ENCODE peak calls at places on chromosomes 16 and 17, in seven cellular contexts. One of them, this sample, is unnamed. For H3K4me1 and H3K9me3, the result is how much of the 10 kb centered on the place peaks cover.

GRCh38 chr16:1208239-1208830 is 16.7 kb downstream of the TPSG1 start:
- DNase-seq in upper lobe of right lung: no peak
- DNase-seq in PC-9: no peak
- DNase-seq in prostate gland: no peak
- DNase-seq in CD8-positive, alpha-beta T cell: no peak
- DNase-seq in upper lobe of left lung: no peak
- DNase-seq in IMR-90: no peak
- DNase-seq in this sample: no peak

GRCh38 chr17:63178530-63178929 is 212.5 kb downstream of the TANC2 start:
- DNase-seq in prostate gland: no peak
- DNase-seq in upper lobe of left lung: no peak
- DNase-seq in CD8-positive, alpha-beta T cell: no peak
- DNase-seq in upper lobe of right lung: no peak
- DNase-seq in IMR-90: peak
- DNase-seq in PC-9: no peak
- DNase-seq in this sample: no peak

GRCh38 chr16:52997922-52998321 is 54.8 kb downstream of the CHD9NB start:
- DNase-seq in upper lobe of right lung: no peak
- DNase-seq in PC-9: no peak
- DNase-seq in upper lobe of left lung: no peak
- DNase-seq in prostate gland: no peak
- DNase-seq in IMR-90: no peak
- DNase-seq in CD8-positive, alpha-beta T cell: no peak
- DNase-seq in this sample: no peak

GRCh38 chr17:1055751-1056645 is 59.1 kb downstream of the TIMM22 start:
- DNase-seq in upper lobe of right lung: no peak
- DNase-seq in CD8-positive, alpha-beta T cell: peak
- DNase-seq in PC-9: no peak
- DNase-seq in upper lobe of left lung: peak
- DNase-seq in IMR-90: peak
- DNase-seq in prostate gland: peak
- DNase-seq in this sample: peak

GRCh38 chr17:17121162-17121561 is 78.9 kb downstream of the MPRIP start:
- DNase-seq in upper lobe of right lung: no peak
- DNase-seq in CD8-positive, alpha-beta T cell: no peak
- DNase-seq in prostate gland: no peak
- DNase-seq in IMR-90: no peak
- DNase-seq in upper lobe of left lung: no peak
- DNase-seq in PC-9: no peak
- DNase-seq in this sample: no peak

GRCh38 chr16:19119564-19119963 is 5.8 kb downstream of the ITPRIPL2 start:
- DNase-seq in CD8-positive, alpha-beta T cell: no peak
- DNase-seq in PC-9: peak
- DNase-seq in upper lobe of left lung: no peak
- DNase-seq in IMR-90: peak
- DNase-seq in upper lobe of right lung: no peak
- DNase-seq in prostate gland: no peak
- DNase-seq in this sample: no peak

GRCh38 chr16:70746040-70746707 is 54.8 kb downstream of the VAC14 start:
- DNase-seq in prostate gland: peak
- DNase-seq in upper lobe of left lung: no peak
- DNase-seq in PC-9: peak
- DNase-seq in CD8-positive, alpha-beta T cell: no peak
- DNase-seq in upper lobe of right lung: peak
- DNase-seq in IMR-90: peak
- DNase-seq in this sample: peak

GRCh38 chr16:86343733-86344585 is 166.4 kb upstream of the FOXF1 start:
- DNase-seq in PC-9: no peak
- DNase-seq in upper lobe of right lung: no peak
- DNase-seq in IMR-90: peak
- DNase-seq in CD8-positive, alpha-beta T cell: no peak
- DNase-seq in upper lobe of left lung: no peak
- DNase-seq in prostate gland: peak
- DNase-seq in this sample: no peak

GRCh38 chr17:6110088-6110487 is 39.9 kb downstream of the WSCD1 start:
- DNase-seq in prostate gland: no peak
- DNase-seq in CD8-positive, alpha-beta T cell: no peak
- DNase-seq in IMR-90: no peak
- DNase-seq in PC-9: no peak
- DNase-seq in upper lobe of right lung: no peak
- DNase-seq in upper lobe of left lung: no peak
- DNase-seq in this sample: no peak

GRCh38 chr17:76733618-76733957 is 3.5 kb downstream of the SRSF2 start:
- DNase-seq in upper lobe of left lung: no peak
- DNase-seq in upper lobe of right lung: no peak
- DNase-seq in IMR-90: no peak
- DNase-seq in CD8-positive, alpha-beta T cell: no peak
- DNase-seq in PC-9: no peak
- DNase-seq in prostate gland: no peak
- DNase-seq in this sample: no peak
- H3K4me3 ChIP-seq in upper lobe of left lung: peak
- H3K4me3 ChIP-seq in upper lobe of right lung: no peak
- H3K4me3 ChIP-seq in IMR-90: no peak
- H3K4me3 ChIP-seq in CD8-positive, alpha-beta T cell: no peak
- H3K4me3 ChIP-seq in PC-9: peak
- H3K4me3 ChIP-seq in prostate gland: no peak
- H3K4me3 ChIP-seq in this sample: peak

GRCh38 chr16:84806256-84806889 is 13.4 kb upstream of the CRISPLD2 start:
- DNase-seq in IMR-90: peak
- DNase-seq in prostate gland: no peak
- DNase-seq in PC-9: peak
- DNase-seq in upper lobe of right lung: no peak
- DNase-seq in CD8-positive, alpha-beta T cell: no peak
- DNase-seq in upper lobe of left lung: peak
- DNase-seq in this sample: no peak
- H3K4me1 ChIP-seq in IMR-90: under half
- H3K4me1 ChIP-seq in prostate gland: under half
- H3K4me1 ChIP-seq in PC-9: under half
- H3K4me1 ChIP-seq in upper lobe of right lung: under half
- H3K4me1 ChIP-seq in CD8-positive, alpha-beta T cell: under half
- H3K4me1 ChIP-seq in upper lobe of left lung: under half
- H3K4me1 ChIP-seq in this sample: under half

DNA sequence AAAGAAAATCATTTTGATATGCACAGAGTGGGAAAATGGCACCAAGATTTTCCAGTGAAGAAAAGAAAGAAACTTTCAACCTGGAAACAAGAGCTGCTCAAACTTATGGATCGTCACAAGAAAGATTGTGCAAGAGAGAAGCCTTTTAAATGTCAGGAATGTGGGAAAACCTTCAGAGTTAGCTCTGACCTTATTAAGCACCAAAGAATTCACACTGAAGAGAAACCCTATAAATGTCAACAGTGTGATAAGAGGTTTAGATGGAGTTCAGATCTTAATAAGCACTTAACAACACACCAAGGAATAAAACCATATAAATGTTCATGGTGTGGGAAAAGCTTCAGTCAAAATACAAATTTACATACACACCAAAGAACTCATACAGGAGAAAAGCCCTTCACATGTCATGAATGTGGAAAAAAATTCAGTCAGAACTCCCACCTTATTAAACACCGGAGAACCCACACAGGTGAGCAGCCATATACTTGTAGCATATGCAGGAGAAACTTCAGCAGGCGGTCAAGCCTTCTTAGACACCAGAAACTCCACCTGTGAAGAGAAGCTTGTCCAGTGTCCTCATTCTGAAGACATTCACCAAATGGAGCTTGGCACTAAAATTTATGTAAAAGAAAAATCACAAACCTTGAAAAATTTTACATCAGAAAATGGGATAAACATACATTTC is 12.2 kb downstream of the ZNF75A start:
- DNase-seq in upper lobe of right lung: no peak
- DNase-seq in upper lobe of left lung: no peak
- DNase-seq in PC-9: no peak
- DNase-seq in prostate gland: no peak
- DNase-seq in IMR-90: peak
- DNase-seq in CD8-positive, alpha-beta T cell: no peak
- DNase-seq in this sample: no peak
- H3K9me3 ChIP-seq in upper lobe of right lung: half or more
- H3K9me3 ChIP-seq in upper lobe of left lung: half or more
- H3K9me3 ChIP-seq in PC-9: half or more
- H3K9me3 ChIP-seq in prostate gland: under half
- H3K9me3 ChIP-seq in IMR-90: half or more
- H3K9me3 ChIP-seq in CD8-positive, alpha-beta T cell: half or more
- H3K9me3 ChIP-seq in this sample: half or more

GRCh38 chr17:2214047-2214717 is 89.4 kb downstream of the SMG6 start:
- DNase-seq in PC-9: no peak
- DNase-seq in upper lobe of left lung: no peak
- DNase-seq in CD8-positive, alpha-beta T cell: no peak
- DNase-seq in prostate gland: no peak
- DNase-seq in upper lobe of right lung: peak
- DNase-seq in IMR-90: peak
- DNase-seq in this sample: no peak
- H3K4me3 ChIP-seq in PC-9: no peak
- H3K4me3 ChIP-seq in upper lobe of left lung: peak
- H3K4me3 ChIP-seq in CD8-positive, alpha-beta T cell: no peak
- H3K4me3 ChIP-seq in prostate gland: no peak
- H3K4me3 ChIP-seq in upper lobe of right lung: no peak
- H3K4me3 ChIP-seq in IMR-90: peak
- H3K4me3 ChIP-seq in this sample: no peak

This sample was measured in breast epithelium.